ENCODE peak calls at places on chromosomes 5 and 9, in ten cellular contexts. S is AG09319, K is lower leg skin, Q is AG10803, D is bronchial epithelial cell, O is B cell, G is heart left ventricle, R is upper lobe of right lung, M is PC-3, B is transverse colon. Y is an unnamed sample.

GRCh38 chr5:96628406-96628805 is 33.8 kb upstream of the CAST start:
- DNase-seq in Q (no peak), D (no peak), M (no peak), O (no peak), S (no peak), B (no peak), G (no peak), K (no peak), R (no peak), Y (no peak)

GRCh38 chr5:72125931-72126620 is 18.8 kb downstream of the MAP1B start:
- DNase-seq in Q (no peak), K (no peak), D (peak), B (no peak), O (no peak), R (no peak), G (no peak), S (no peak), M (no peak), Y (peak)

GRCh38 chr5:10936486-10936885 is 175.5 kb upstream of the DAP start:
- DNase-seq in K (peak), S (no peak), G (peak), M (no peak), O (no peak), R (no peak), Q (no peak), D (no peak), B (no peak), Y (no peak)

GRCh38 chr5:87015908-87016307 is 251.8 kb upstream of the RASA1 start:
- DNase-seq in R (no peak), B (no peak), S (no peak), M (peak), G (no peak), O (no peak), K (no peak), D (no peak), Q (no peak), Y (no peak)

GRCh38 chr5:33901176-33901575 is 9.4 kb upstream of the ADAMTS12 start:
- DNase-seq in R (no peak), M (no peak), B (no peak), D (no peak), S (peak), K (no peak), O (no peak), Q (peak), G (no peak), Y (no peak)

GRCh38 chr9:33351547-33351946 is 50.8 kb downstream of the AQP7 start:
- DNase-seq in M (peak), B (no peak), S (no peak), O (no peak), G (no peak), Q (no peak), R (no peak), D (peak), K (no peak), Y (no peak)

GRCh38 chr5:83662558-83662957 is 58.1 kb downstream of the HAPLN1 start:
- DNase-seq in B (no peak), Q (no peak), G (no peak), D (no peak), O (no peak), K (no peak), S (no peak), M (no peak), R (no peak), Y (no peak)

GRCh38 chr5:19927919-19928318 is 60.1 kb downstream of the CDH18 start:
- DNase-seq in M (no peak), G (no peak), B (no peak), D (no peak), R (no peak), K (no peak), S (no peak), Q (no peak), O (no peak), Y (no peak)

GRCh38 chr9:111527347-111527746 is 2.4 kb downstream of the ZNF483 start:
- DNase-seq in B (no peak), G (no peak), O (no peak), Q (peak), D (no peak), R (no peak), S (no peak), K (no peak), M (no peak), Y (no peak)

GRCh38 chr5:18433336-18433735 is 799.1 kb downstream of the TAF11L14 start:
- DNase-seq in M (no peak), O (no peak), K (no peak), G (no peak), S (no peak), B (no peak), Q (no peak), R (no peak), D (no peak), Y (no peak)

GRCh38 chr5:143791848-143792701 is 19.9 kb upstream of the HMHB1 start:
- DNase-seq in G (no peak), Q (no peak), M (no peak), O (peak), R (no peak), D (no peak), K (no peak), B (no peak), S (no peak), Y (no peak)

GRCh38 chr5:82610686-82611085 is 332.5 kb upstream of the RPS23 start:
- DNase-seq in D (no peak), B (no peak), O (no peak), S (no peak), K (no peak), R (no peak), M (no peak), Q (no peak), G (no peak), Y (no peak)

GRCh38 chr5:124888050-124888506 is 141.6 kb upstream of the ZNF608 start:
- DNase-seq in Q (no peak), R (no peak), O (no peak), K (no peak), G (no peak), D (no peak), S (no peak), B (no peak), M (no peak), Y (peak)

GRCh38 chr9:94779101-94779500 is 52.6 kb downstream of the AOPEP start:
- DNase-seq in O (no peak), M (peak), S (no peak), R (no peak), B (no peak), K (no peak), D (peak), Q (no peak), G (no peak), Y (no peak)

GRCh38 chr5:104241051-104241450 is 678.5 kb upstream of the NUDT12 start:
- DNase-seq in Q (no peak), M (no peak), B (no peak), D (no peak), R (no peak), K (peak), S (no peak), G (peak), O (no peak), Y (no peak)

GRCh38 chr9:137711678-137712105 is 92.9 kb downstream of the EHMT1 start:
- DNase-seq in S (no peak), B (no peak), M (no peak), R (no peak), Q (no peak), D (no peak), K (no peak), O (no peak), G (no peak), Y (no peak)

GRCh38 chr5:58871648-58872242 is 288.9 kb downstream of the RAB3C start:
- DNase-seq in K (no peak), O (no peak), G (no peak), R (no peak), M (peak), D (peak), B (no peak), Q (peak), S (no peak), Y (peak)

GRCh38 chr9:130986311-130986940 is 22.5 kb upstream of the LAMC3 start:
- DNase-seq in S (no peak), B (no peak), K (no peak), O (no peak), Q (no peak), G (no peak), D (no peak), M (no peak), R (no peak), Y (no peak)

GRCh38 chr5:59559323-59559722 is 334.2 kb downstream of the PDE4D start:
- DNase-seq in Q (no peak), O (no peak), R (no peak), S (no peak), M (no peak), D (no peak), B (no peak), G (no peak), K (no peak), Y (no peak)

GRCh38 chr5:112634166-112634565 is 103.5 kb upstream of the APC start:
- DNase-seq in G (no peak), B (no peak), S (no peak), R (no peak), O (no peak), M (no peak), Q (peak), D (no peak), K (no peak), Y (no peak)

GRCh38 chr5:4054092-4054491 is 458.5 kb downstream of the IRX1 start:
- DNase-seq in O (no peak), Q (no peak), B (no peak), K (no peak), D (no peak), G (no peak), M (no peak), R (no peak), S (no peak), Y (no peak)

GRCh38 chr9:1429328-1429727 is 379.2 kb downstream of the DMRT2 start:
- DNase-seq in B (peak), D (peak), Q (peak), R (no peak), G (no peak), M (peak), S (no peak), K (no peak), O (no peak), Y (no peak)

GRCh38 chr9:876425-876824 is 34.9 kb downstream of the DMRT1 start:
- DNase-seq in G (no peak), M (no peak), O (no peak), D (no peak), Q (no peak), R (no peak), B (no peak), S (no peak), K (no peak), Y (no peak)

GRCh38 chr9:77876091-77876490 is 155.5 kb downstream of the GNAQ start:
- DNase-seq in K (no peak), B (no peak), Q (peak), O (no peak), R (no peak), M (no peak), G (no peak), S (no peak), D (no peak), Y (no peak)

GRCh38 chr9:13070612-13071595 is 208.6 kb downstream of the MPDZ start:
- DNase-seq in K (no peak), Q (no peak), S (no peak), M (no peak), R (no peak), O (no peak), B (no peak), D (no peak), G (no peak), Y (no peak)

GRCh38 chr9:99057665-99058625 is 47.0 kb upstream of the TGFBR1 start:
- DNase-seq in O (peak), B (peak), Q (peak), K (peak), G (no peak), R (no peak), M (peak), D (peak), S (no peak), Y (no peak)

DNA sequence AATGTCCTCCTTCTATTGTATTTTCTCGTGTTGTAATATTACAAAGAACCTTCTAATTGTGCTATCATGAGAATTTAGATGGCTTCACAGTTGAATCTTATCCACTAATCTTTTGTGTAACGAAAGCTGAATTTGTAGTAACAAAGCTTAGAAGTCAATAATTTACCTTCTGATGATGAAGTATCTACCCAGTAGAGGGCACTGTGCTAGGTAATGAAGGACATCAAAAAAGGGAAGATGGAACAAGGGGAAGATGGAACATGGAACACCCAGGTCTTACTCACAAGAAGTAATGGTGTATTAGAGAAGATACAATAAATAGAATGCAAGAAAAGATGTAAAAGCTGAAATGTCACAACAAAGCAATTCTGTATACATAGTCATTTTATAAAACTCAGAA is 131.0 kb upstream of the CCNG1 start:
- DNase-seq in M (peak), Q (no peak), B (no peak), R (no peak), G (no peak), K (no peak), D (peak), O (no peak), S (no peak), Y (no peak)
- TF ChIP-seq CTCF in M (peak), Q (no peak), B (no peak), R (peak), G (no peak), K (no peak), D (peak), O (peak), S (no peak), Y (no peak)

DNA sequence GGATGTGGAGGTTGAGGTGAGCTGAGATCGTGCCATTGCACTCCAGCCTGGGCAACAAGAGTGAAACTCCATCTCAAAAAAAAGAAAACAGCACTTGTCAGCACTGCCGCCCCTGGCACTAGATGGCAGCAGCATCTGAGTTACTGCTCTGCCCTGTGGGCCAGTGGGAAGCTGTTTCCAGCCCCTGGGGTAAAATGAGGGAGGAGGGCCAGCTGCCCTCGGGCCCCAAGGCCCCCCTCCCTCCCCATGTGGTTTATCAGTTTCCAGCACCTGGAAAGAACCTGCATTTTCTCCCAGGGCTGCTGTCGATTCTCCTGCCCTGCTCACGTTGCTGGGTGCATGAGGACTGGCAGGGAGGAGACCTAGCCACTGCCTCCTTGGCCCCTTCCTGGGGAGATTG is 13.2 kb upstream of the CEL start:
- DNase-seq in M (peak), D (peak), R (no peak), S (no peak), Q (peak), O (peak), K (no peak), B (peak), G (no peak), Y (peak)
- TF ChIP-seq CTCF in M (peak), D (peak), R (peak), S (peak), Q (peak), O (no peak), K (no peak), B (peak), G (peak), Y (no peak)

DNA sequence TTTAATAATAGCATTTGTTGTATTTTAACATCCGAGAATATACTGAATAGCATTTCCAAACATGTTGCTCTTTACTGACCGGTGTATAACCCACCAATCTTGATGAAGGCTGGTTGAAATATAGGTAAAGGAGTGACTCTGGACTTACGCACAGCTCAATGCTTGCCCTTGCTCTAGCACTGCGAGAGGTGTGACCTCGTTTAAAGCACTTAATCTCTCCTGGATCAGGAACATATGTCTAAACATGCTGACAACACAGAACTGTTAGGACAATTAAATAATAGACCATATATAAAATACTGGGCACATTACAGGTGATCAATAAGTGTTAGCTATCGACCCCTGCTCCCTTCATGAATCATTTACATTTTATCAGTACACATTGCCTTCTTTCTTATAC is 28.3 kb downstream of the TLR4 start:
- DNase-seq in Q (no peak), S (no peak), K (no peak), B (no peak), G (no peak), O (no peak), D (no peak), M (no peak), R (no peak), Y (no peak)
- TF ChIP-seq CTCF in Q (no peak), S (no peak), K (no peak), B (no peak), G (no peak), O (no peak), D (no peak), M (no peak), R (no peak), Y (no peak)

GRCh38 chr9:18741880-18742279 is 267.9 kb downstream of the ADAMTSL1 start:
- DNase-seq in G (no peak), S (no peak), M (no peak), Q (no peak), R (no peak), K (no peak), D (no peak), O (no peak), B (no peak), Y (no peak)
- TF ChIP-seq CTCF in G (no peak), S (no peak), M (no peak), Q (no peak), R (no peak), K (no peak), D (no peak), O (no peak), B (no peak), Y (no peak)

GRCh38 chr5:131008329-131008728 is 156.7 kb downstream of the HINT1 start:
- DNase-seq in R (no peak), K (no peak), B (no peak), O (no peak), D (no peak), G (peak), M (no peak), S (no peak), Q (no peak), Y (no peak)

GRCh38 chr5:131001507-131001906 is 163.5 kb downstream of the HINT1 start:
- DNase-seq in B (no peak), M (no peak), K (no peak), D (no peak), O (no peak), Q (no peak), R (no peak), G (no peak), S (no peak), Y (no peak)

GRCh38 chr5:131000289-131000688 is 164.8 kb downstream of the HINT1 start:
- DNase-seq in O (no peak), K (no peak), M (no peak), G (no peak), S (no peak), R (no peak), Q (no peak), B (no peak), D (no peak), Y (no peak)

GRCh38 chr5:131005963-131006684 is 158.9 kb downstream of the HINT1 start:
- DNase-seq in D (peak), O (no peak), S (no peak), G (no peak), M (no peak), R (no peak), Q (peak), K (no peak), B (no peak), Y (no peak)
- TF ChIP-seq CTCF in D (peak), O (no peak), S (peak), G (no peak), M (peak), R (no peak), Q (peak), K (no peak), B (no peak), Y (peak)

GRCh38 chr5:172414618-172415599 is 39.4 kb downstream of the SH3PXD2B start:
- DNase-seq in M (peak), G (peak), D (no peak), S (no peak), R (no peak), K (no peak), Q (peak), O (no peak), B (peak), Y (no peak)
- TF ChIP-seq CTCF in M (no peak), G (no peak), D (no peak), S (no peak), R (no peak), K (no peak), Q (no peak), O (no peak), B (no peak), Y (no peak)

GRCh38 chr5:30401479-30402058 is 791.9 kb upstream of the CDH6 start:
- DNase-seq in Q (no peak), O (no peak), K (no peak), M (peak), B (peak), S (peak), G (no peak), R (no peak), D (peak), Y (peak)
- TF ChIP-seq CTCF in Q (no peak), O (no peak), K (no peak), M (peak), B (peak), S (peak), G (peak), R (peak), D (peak), Y (no peak)

GRCh38 chr9:31996331-31996730 is 388.1 kb upstream of the ACO1 start:
- DNase-seq in M (peak), G (no peak), D (no peak), O (no peak), S (no peak), Q (no peak), B (no peak), R (no peak), K (no peak), Y (no peak)
- TF ChIP-seq CTCF in M (peak), G (no peak), D (no peak), O (no peak), S (no peak), Q (no peak), B (no peak), R (no peak), K (no peak), Y (no peak)

DNA sequence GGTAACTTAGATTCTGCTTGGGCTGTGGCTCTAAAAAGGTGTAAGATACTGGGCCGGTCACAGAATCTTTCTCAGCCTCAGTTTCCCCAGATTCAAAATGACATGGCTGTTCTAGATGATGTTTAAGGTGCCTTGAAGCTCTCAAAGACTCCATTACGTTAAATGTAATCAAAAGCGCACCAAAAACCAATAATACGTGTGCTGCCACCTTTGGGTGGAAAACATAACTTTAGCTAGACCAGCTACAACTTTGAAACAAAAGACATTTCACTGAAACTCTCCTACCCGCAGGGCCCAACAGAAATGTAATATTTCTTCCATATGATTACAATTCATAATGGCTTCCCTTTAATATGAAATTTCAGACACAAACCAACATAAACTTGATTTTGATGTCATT is 35.0 kb upstream of the PCSK5 start:
- DNase-seq in R (no peak), G (no peak), K (no peak), M (peak), S (no peak), Q (peak), B (peak), D (peak), O (no peak), Y (peak)
- TF ChIP-seq CTCF in R (peak), G (peak), K (no peak), M (peak), S (peak), Q (peak), B (peak), D (peak), O (no peak), Y (no peak)